ENCODE peak calls at places on chromosomes 6 and 20, in eight cellular contexts. B, K, T, N, O, J, A and D are unnamed samples.
A peak's percentile ranks its signal among the peaks of the same experiment; 100 is the strongest.

GRCh38 chr20:25341716-25342680 is 48.6 kb downstream of the ABHD12 start:
- DNase-seq in B (peak; percentile 59), K (no peak), T (no peak), N (no peak), O (no peak), J (no peak), A (no peak), D (no peak)

GRCh38 chr20:56614196-56614595 is 14.9 kb upstream of the TFAP2C start:
- DNase-seq in B (no peak), K (no peak), T (no peak), N (no peak), O (no peak), J (no peak), A (no peak), D (no peak)

GRCh38 chr6:71502961-71503360 is 214.3 kb downstream of the OGFRL1 start:
- DNase-seq in B (no peak), K (no peak), T (no peak), N (no peak), O (no peak), J (no peak), A (no peak), D (no peak)

GRCh38 chr6:148324297-148325007 is 18.2 kb upstream of the SASH1 start:
- DNase-seq in B (peak; percentile 84), K (no peak), T (no peak), N (no peak), O (peak; percentile 22), J (no peak), A (peak; percentile 16), D (no peak)

GRCh38 chr6:140371360-140371870 is 997.0 kb upstream of the CITED2 start:
- DNase-seq in B (peak; percentile 38), K (no peak), T (no peak), N (no peak), O (no peak), J (no peak), A (no peak), D (no peak)

GRCh38 chr20:7770046-7770445 is 170.2 kb downstream of the HAO1 start:
- DNase-seq in B (no peak), K (no peak), T (no peak), N (no peak), O (no peak), J (no peak), A (no peak), D (no peak)

GRCh38 chr6:100751590-100751989 is 129.5 kb downstream of the ASCC3 start:
- DNase-seq in B (no peak), K (no peak), T (no peak), N (no peak), O (no peak), J (no peak), A (no peak), D (no peak)

GRCh38 chr6:11667876-11668275 is 110.7 kb downstream of the ADTRP start:
- DNase-seq in B (no peak), K (no peak), T (no peak), N (no peak), O (no peak), J (no peak), A (no peak), D (no peak)

GRCh38 chr20:45485388-45485787 is 15.8 kb downstream of the WFDC2 start:
- DNase-seq in B (no peak), K (no peak), T (no peak), N (no peak), O (no peak), J (no peak), A (no peak), D (no peak)

GRCh38 chr20:45489083-45489531 is 19.6 kb downstream of the WFDC2 start:
- DNase-seq in B (no peak), K (no peak), T (no peak), N (no peak), O (peak; percentile 35), J (no peak), A (no peak), D (no peak)

GRCh38 chr20:45479822-45480221 is 10.3 kb downstream of the WFDC2 start:
- DNase-seq in B (no peak), K (no peak), T (no peak), N (no peak), O (no peak), J (no peak), A (peak; percentile 13), D (no peak)

GRCh38 chr20:45487231-45487635 is 17.7 kb downstream of the WFDC2 start:
- DNase-seq in B (no peak), K (no peak), T (no peak), N (no peak), O (no peak), J (no peak), A (no peak), D (no peak)

DNA sequence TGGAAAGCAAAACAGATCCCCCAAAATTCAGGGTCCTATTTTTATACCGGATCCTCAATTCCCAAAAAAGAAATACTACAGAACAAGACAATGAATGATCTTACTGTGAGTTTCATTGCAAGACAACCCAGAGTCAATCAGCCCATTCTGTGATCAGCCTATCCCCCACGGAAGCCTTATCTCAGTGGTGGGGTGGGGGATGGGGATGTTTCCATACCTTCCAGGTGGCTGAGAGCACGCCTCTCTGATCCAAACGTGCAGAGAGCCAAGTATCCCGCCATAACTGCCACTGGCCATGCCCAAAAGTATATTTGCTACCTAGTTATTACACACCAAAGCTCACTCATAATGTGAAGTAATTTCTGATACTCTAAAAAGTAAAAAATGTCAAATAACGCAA is 15.1 kb downstream of the WFDC2 start:
- DNase-seq in B (no peak), K (no peak), T (no peak), N (no peak), O (no peak), J (no peak), A (no peak), D (no peak)
- TF ChIP-seq CTCF in B (no peak), K (no peak), T (no peak), N (no peak), O (no peak), J (no peak), A (no peak), D (no peak)

GRCh38 chr6:56909115-56909907 is 45.6 kb upstream of the BEND6 start:
- DNase-seq in B (no peak), K (no peak), T (no peak), N (no peak), O (no peak), J (no peak), A (no peak), D (no peak)

GRCh38 chr6:56902551-56903464 is 52.1 kb upstream of the BEND6 start:
- DNase-seq in B (peak; percentile 83), K (no peak), T (no peak), N (no peak), O (no peak), J (no peak), A (peak; percentile 10), D (peak; percentile 18)

GRCh38 chr6:56905378-56905777 is 49.5 kb upstream of the BEND6 start:
- DNase-seq in B (no peak), K (no peak), T (no peak), N (no peak), O (no peak), J (no peak), A (no peak), D (no peak)

GRCh38 chr6:56904068-56904467 is 50.8 kb upstream of the BEND6 start:
- DNase-seq in B (no peak), K (no peak), T (no peak), N (no peak), O (no peak), J (no peak), A (no peak), D (no peak)

DNA sequence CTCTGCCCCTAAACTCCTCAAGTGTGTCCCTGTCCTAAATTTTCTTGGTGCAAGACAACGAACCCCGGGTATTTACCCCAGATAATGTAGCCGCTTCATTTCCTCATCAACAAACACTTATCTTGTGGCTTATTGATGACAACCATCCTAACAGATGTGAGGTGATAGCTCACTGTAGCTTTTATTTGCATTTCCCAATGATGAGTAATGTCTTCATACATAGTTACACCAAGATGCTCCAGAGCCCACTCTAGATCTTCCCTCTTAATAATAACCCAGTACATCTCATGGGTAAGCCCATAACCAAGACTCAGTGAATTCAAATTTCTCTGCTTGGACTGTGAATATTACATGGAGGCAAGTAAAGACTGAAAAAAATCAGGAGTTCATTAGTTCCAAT is 48.2 kb upstream of the BEND6 start:
- DNase-seq in B (peak; percentile 54), K (no peak), T (no peak), N (no peak), O (no peak), J (no peak), A (no peak), D (peak; percentile 20)
- TF ChIP-seq CTCF in B (no peak), K (no peak), T (no peak), N (no peak), O (no peak), J (no peak), A (no peak), D (no peak)

GRCh38 chr20:2089447-2089846 is 12.2 kb upstream of the STK35 start:
- DNase-seq in B (no peak), K (no peak), T (no peak), N (no peak), O (no peak), J (no peak), A (no peak), D (no peak)

GRCh38 chr20:2088904-2089303 is 12.7 kb upstream of the STK35 start:
- DNase-seq in B (no peak), K (no peak), T (no peak), N (no peak), O (no peak), J (no peak), A (no peak), D (no peak)

GRCh38 chr20:2093883-2094282 is 7.7 kb upstream of the STK35 start:
- DNase-seq in B (no peak), K (no peak), T (no peak), N (no peak), O (no peak), J (no peak), A (no peak), D (no peak)

DNA sequence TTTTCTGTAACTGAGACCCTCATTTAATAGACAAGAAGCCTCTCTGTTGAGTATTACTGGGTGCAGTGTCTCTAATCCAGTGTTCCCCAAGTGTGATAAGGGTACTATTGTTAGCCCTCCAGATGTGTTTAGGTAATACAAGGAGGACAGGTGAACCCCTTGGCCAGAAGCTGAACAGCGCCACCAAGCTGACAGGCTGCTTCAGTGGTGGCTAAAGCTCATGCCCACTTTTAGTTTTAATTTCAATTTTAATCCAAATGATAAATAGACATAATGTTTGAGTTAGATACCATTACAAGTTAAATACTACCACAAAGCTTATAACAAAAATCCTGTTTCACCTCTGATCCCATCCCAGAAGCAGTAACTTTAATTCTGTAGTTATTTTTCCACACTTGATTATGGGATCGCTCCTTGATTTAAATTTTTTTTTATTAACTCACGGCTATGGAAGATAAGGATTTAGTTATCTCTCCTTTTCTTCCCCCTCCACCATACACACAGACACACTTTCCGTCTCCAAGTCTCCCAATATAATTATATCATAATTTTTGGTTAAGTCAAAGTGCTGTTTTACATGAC is 8.3 kb upstream of the STK35 start:
- DNase-seq in B (no peak), K (no peak), T (no peak), N (no peak), O (no peak), J (peak; percentile 9), A (no peak), D (no peak)
- TF ChIP-seq CTCF in B (peak; percentile 38), K (peak; percentile 64), T (no peak), N (no peak), O (no peak), J (no peak), A (peak; percentile 48), D (peak; percentile 75)

GRCh38 chr20:62949887-62950286 is 2.6 kb upstream of the SLC17A9 start:
- DNase-seq in B (no peak), K (no peak), T (no peak), N (no peak), O (no peak), J (no peak), A (no peak), D (no peak)
- TF ChIP-seq CTCF in B (no peak), K (no peak), T (no peak), N (no peak), O (no peak), J (no peak), A (no peak), D (no peak)